ENCODE peak calls at places on chromosomes 3 and 15, in six cellular contexts. E is H9, F is neuronal stem cell, H is mesenchymal stem cell, Y is IMR-90, Q is H1. A is an unnamed sample.
A peak's percentile ranks its signal among the peaks of the same experiment; 100 is the strongest.

GRCh38 chr15:51097553-51098330 is 3.0 kb upstream of the TNFAIP8L3 start:
- DNase-seq in F (no peak), H (peak; percentile 69), Q (no peak), Y (peak; percentile 63), E (no peak), A (no peak)

GRCh38 chr3:141100112-141100511 is 49.0 kb downstream of the SPSB4 start:
- DNase-seq in Q (no peak), F (no peak), E (no peak), H (no peak), Y (no peak), A (no peak)

GRCh38 chr3:121690777-121691405 is 30.2 kb upstream of the HCLS1 start:
- DNase-seq in Q (no peak), H (no peak), Y (no peak), F (no peak), E (no peak), A (no peak)

GRCh38 chr15:52349062-52349700 is 53.6 kb upstream of the MYO5C start:
- DNase-seq in E (no peak), F (no peak), Y (peak; percentile 37), Q (no peak), H (peak; percentile 27), A (peak; percentile 29)

GRCh38 chr3:63364495-63364894 is 86.4 kb downstream of the SYNPR start:
- DNase-seq in Y (peak; percentile 42), H (peak; percentile 17), Q (no peak), E (no peak), F (no peak), A (no peak)

GRCh38 chr3:13414040-13414729 is 5.9 kb downstream of the NUP210 start:
- DNase-seq in H (no peak), Q (no peak), F (no peak), E (no peak), Y (no peak), A (peak; percentile 29)

GRCh38 chr3:50873376-50874157 is 198.8 kb downstream of the DOCK3 start:
- DNase-seq in E (no peak), H (no peak), Q (no peak), F (no peak), Y (no peak), A (no peak)

GRCh38 chr3:102905826-102906225 is 471.0 kb downstream of the ZPLD1 start:
- DNase-seq in F (no peak), Q (no peak), H (no peak), E (no peak), Y (no peak), A (no peak)

GRCh38 chr3:73490453-73491311 is 134.1 kb downstream of the PDZRN3 start:
- DNase-seq in F (no peak), Y (peak; percentile 70), H (no peak), E (peak; percentile 69), Q (no peak), A (peak; percentile 35)

GRCh38 chr15:58748040-58748786 is 1.3 kb downstream of the ADAM10 start:
- DNase-seq in H (no peak), F (no peak), E (no peak), Y (no peak), Q (no peak), A (no peak)

GRCh38 chr3:150806436-150806835 is 43.5 kb upstream of the SIAH2 start:
- DNase-seq in Q (no peak), H (no peak), Y (no peak), F (peak; percentile 51), E (no peak), A (no peak)

GRCh38 chr15:75058127-75058905 is 34.9 kb downstream of the PPCDC start:
- DNase-seq in F (no peak), Q (no peak), E (no peak), H (no peak), Y (peak; percentile 40), A (peak; percentile 47)

GRCh38 chr15:79967331-79968182 is 3.4 kb downstream of the BCL2A1 start:
- DNase-seq in Q (no peak), F (no peak), H (no peak), E (no peak), Y (no peak), A (no peak)

GRCh38 chr15:74768099-74768770 is 13.6 kb upstream of the CSK start:
- DNase-seq in H (no peak), F (no peak), Q (no peak), Y (no peak), E (no peak), A (no peak)

GRCh38 chr15:57640935-57641682 is 49.4 kb downstream of the MYZAP start:
- DNase-seq in Q (no peak), F (peak; percentile 15), Y (peak; percentile 12), E (no peak), H (peak; percentile 13), A (peak; percentile 6)

GRCh38 chr15:43911235-43911661 is 84.4 kb downstream of the WDR76 start:
- DNase-seq in Q (no peak), Y (peak; percentile 93), H (peak; percentile 62), E (no peak), F (no peak), A (no peak)

GRCh38 chr3:13405614-13406013 is 14.5 kb downstream of the NUP210 start:
- DNase-seq in E (no peak), H (no peak), Q (no peak), Y (no peak), F (no peak), A (peak; percentile 59)

GRCh38 chr15:62964251-62964650 is 78.3 kb upstream of the TPM1 start:
- DNase-seq in H (no peak), Q (no peak), F (no peak), Y (peak; percentile 12), E (no peak), A (no peak)

GRCh38 chr3:37923576-37923926 is 61.9 kb downstream of the CTDSPL start:
- DNase-seq in Q (no peak), Y (no peak), E (no peak), H (no peak), F (no peak), A (no peak)
- H3K27ac ChIP-seq in Q (no peak overlapping the region), Y (no peak overlapping the region), E (no peak overlapping the region), H (no peak overlapping the region), F (no peak overlapping the region), A (no peak overlapping the region)

GRCh38 chr3:169701457-169701856 is 37.9 kb upstream of the MECOM start:
- DNase-seq in Q (no peak), E (no peak), F (no peak), Y (no peak), H (no peak), A (no peak)

GRCh38 chr3:169695051-169695450 is 31.5 kb upstream of the MECOM start:
- DNase-seq in F (no peak), H (no peak), Y (peak; percentile 28), Q (no peak), E (no peak), A (no peak)

GRCh38 chr3:169700195-169700594 is 36.7 kb upstream of the MECOM start:
- DNase-seq in E (no peak), F (no peak), Q (no peak), H (no peak), Y (no peak), A (no peak)

GRCh38 chr3:169699536-169700050 is 36.1 kb upstream of the MECOM start:
- DNase-seq in Y (peak; percentile 72), F (no peak), E (no peak), Q (no peak), H (no peak), A (no peak)

GRCh38 chr3:169699070-169699469 is 35.6 kb upstream of the MECOM start:
- DNase-seq in E (no peak), F (no peak), Q (no peak), H (no peak), Y (peak; percentile 9), A (no peak)
- H3K14ac ChIP-seq in E (no peak overlapping the region), F (no peak overlapping the region), Q (no peak overlapping the region), H (no peak overlapping the region), Y (no peak overlapping the region), A (no peak overlapping the region)

GRCh38 chr3:51985063-51985462 is 1.7 kb downstream of the ACY1 start:
- DNase-seq in E (no peak), F (no peak), Q (no peak), Y (no peak), H (no peak), A (no peak)
- H3K27ac ChIP-seq in E (no peak overlapping the region), F (no peak overlapping the region), Q (no peak overlapping the region), Y (no peak overlapping the region), H (no peak overlapping the region), A (no peak overlapping the region)

DNA sequence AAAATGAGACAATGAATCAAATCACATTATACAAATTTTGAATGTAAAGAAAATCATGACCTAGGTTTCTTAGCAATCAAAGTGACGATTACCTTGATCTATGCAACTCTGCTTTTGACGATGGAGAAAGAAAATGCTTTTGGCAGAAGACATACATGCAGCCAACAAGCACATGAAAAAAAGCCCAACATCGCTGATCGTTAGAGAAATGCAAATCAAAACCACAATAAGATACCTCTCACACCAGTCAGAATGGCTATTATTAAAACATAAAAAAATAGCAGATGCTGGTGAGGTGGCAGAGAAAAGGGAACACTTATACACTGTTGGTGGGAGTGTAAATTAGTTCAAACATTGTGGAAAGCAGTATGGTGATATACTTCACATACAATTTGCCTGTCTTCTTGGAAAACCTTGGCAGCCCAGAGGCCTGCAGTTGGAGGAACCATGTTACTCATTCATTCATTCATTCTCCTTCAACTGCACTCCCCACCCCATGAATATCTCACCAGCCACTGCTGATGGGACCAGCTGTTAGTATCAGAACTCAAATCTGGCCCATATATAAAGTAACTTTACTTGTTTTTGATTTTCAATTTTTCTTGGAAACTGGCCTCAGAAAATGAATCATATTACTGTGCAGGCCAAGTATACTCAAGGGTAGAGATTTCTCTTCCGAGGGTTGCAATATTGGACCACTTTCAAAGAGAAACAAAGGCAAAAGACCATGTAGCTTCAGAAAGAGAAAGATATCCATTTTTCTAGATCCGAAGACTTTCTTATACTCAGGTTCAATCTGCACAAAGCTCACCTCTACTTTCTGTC is 358.6 kb upstream of the ARHGEF26 start:
- DNase-seq in F (no peak), H (no peak), Y (no peak), Q (no peak), E (no peak), A (no peak)
- H3K14ac ChIP-seq in F (no peak overlapping the region), H (no peak overlapping the region), Y (no peak overlapping the region), Q (no peak overlapping the region), E (no peak overlapping the region), A (no peak overlapping the region)

A was measured in trophoblast cell.